ENCODE peak calls at places on chromosome 20, in six cellular contexts. U is right lobe of liver; Z is activated naive CD8-positive, alpha-beta T cell treated with anti-CD3 and anti-CD28 coated beads, Interleukin-2, amount 50 U/mL, for 24 hours; R is GOT3; G is amniotic stem cell; I is transverse colon. C is an unnamed sample.

GRCh38 chr20:38315290-38315966 is 11.5 kb downstream of the BPI start:
- DNase-seq in I (no peak), Z (no peak), R (no peak), G (no peak), U (no peak), C (no peak)

GRCh38 chr20:33697129-33697528 is 10.9 kb upstream of the E2F1 start:
- DNase-seq in R (no peak), U (no peak), Z (no peak), I (no peak), G (peak), C (no peak)

GRCh38 chr20:48740269-48740603 is 87.6 kb downstream of the PREX1 start:
- DNase-seq in Z (no peak), R (no peak), G (no peak), I (no peak), U (no peak), C (no peak)

GRCh38 chr20:56200456-56200855 is 48.1 kb upstream of the MC3R start:
- DNase-seq in I (no peak), U (no peak), Z (no peak), R (no peak), G (no peak), C (no peak)

GRCh38 chr20:47139934-47140333 is 216.6 kb downstream of the ZMYND8 start:
- DNase-seq in R (no peak), I (no peak), Z (no peak), U (no peak), G (no peak), C (no peak)

GRCh38 chr20:56628873-56629463 is at the start of gene TFAP2C:
- DNase-seq in R (no peak), U (no peak), Z (peak), I (peak), G (peak), C (no peak)

GRCh38 chr20:38645980-38646858 is 44.6 kb downstream of the ARHGAP40 start:
- DNase-seq in R (peak), U (peak), Z (peak), G (peak), I (peak), C (peak)

GRCh38 chr20:8940311-8940710 is 128.6 kb upstream of the PLCB4 start:
- DNase-seq in U (no peak), R (no peak), G (no peak), Z (no peak), I (no peak), C (no peak)

GRCh38 chr20:50213531-50214106 is 23.0 kb downstream of the CEBPB start:
- DNase-seq in G (no peak), R (no peak), U (no peak), Z (no peak), I (no peak), C (peak)

GRCh38 chr20:13348301-13349239 is 127.5 kb downstream of the ISM1 start:
- DNase-seq in I (no peak), U (no peak), G (no peak), Z (no peak), R (no peak), C (no peak)